ENCODE peak calls at places on chromosomes 13 and 19, in eight cellular contexts. L is WERI-Rb-1; T is dorsolateral prefrontal cortex; D is brain microvascular endothelial cell; O is aorta; K is coronary artery; Y is AG04449; J is CD8-positive, alpha-beta memory T cell. U is an unnamed sample.

GRCh38 chr13:51765142-51765515 is 38.8 kb downstream of the DHRS12 start:
- DNase-seq in L (no peak), T (no peak), D (no peak), O (no peak), K (no peak), Y (no peak), J (no peak), U (peak)

GRCh38 chr19:49362926-49363264 is 679 bp upstream of the TEAD2 start:
- DNase-seq in L (no peak), T (no peak), D (peak), O (peak), K (no peak), Y (no peak), J (no peak), U (peak)

GRCh38 chr19:46859637-46860124 is 1.1 kb upstream of the ARHGAP35 start:
- DNase-seq in L (no peak), T (no peak), D (peak), O (no peak), K (no peak), Y (no peak), J (no peak), U (no peak)

GRCh38 chr13:89554801-89555200 is 1792.7 kb upstream of the MIR17HG start:
- DNase-seq in L (no peak), T (no peak), D (no peak), O (no peak), K (no peak), Y (no peak), J (no peak), U (no peak)

GRCh38 chr19:35040826-35041547 is 534 bp upstream of the HPN start:
- DNase-seq in L (peak), T (peak), D (no peak), O (peak), K (no peak), Y (no peak), J (no peak), U (no peak)

GRCh38 chr13:99916366-99917103 is 55.0 kb downstream of the ZIC5 start:
- DNase-seq in L (peak), T (no peak), D (peak), O (no peak), K (no peak), Y (peak), J (no peak), U (peak)

GRCh38 chr13:20814224-20814910 is 40.6 kb upstream of the EEF1AKMT1 start:
- DNase-seq in L (peak), T (no peak), D (peak), O (peak), K (peak), Y (peak), J (no peak), U (peak)

GRCh38 chr13:42820450-42820849 is 39.1 kb downstream of the FAM216B start:
- DNase-seq in L (no peak), T (no peak), D (no peak), O (no peak), K (no peak), Y (no peak), J (no peak), U (peak)

GRCh38 chr19:42277821-42278809 is 9.1 kb downstream of the CIC start:
- DNase-seq in L (no peak), T (no peak), D (no peak), O (peak), K (peak), Y (no peak), J (no peak), U (peak)

GRCh38 chr13:32632343-32632910 is 46.2 kb downstream of the PDS5B start:
- DNase-seq in L (no peak), T (no peak), D (no peak), O (no peak), K (no peak), Y (no peak), J (no peak), U (no peak)

GRCh38 chr13:39699274-39699673 is 43.8 kb downstream of the COG6 start:
- DNase-seq in L (no peak), T (no peak), D (no peak), O (no peak), K (no peak), Y (no peak), J (no peak), U (peak)

GRCh38 chr13:95341441-95341840 is 40.2 kb upstream of the ABCC4 start:
- DNase-seq in L (no peak), T (no peak), D (no peak), O (no peak), K (no peak), Y (no peak), J (no peak), U (peak)

GRCh38 chr19:34364830-34365462 is at the start of gene GPI:
- DNase-seq in L (peak), T (peak), D (no peak), O (peak), K (no peak), Y (no peak), J (peak), U (peak)

GRCh38 chr19:12847159-12848139 is 9.1 kb downstream of the MAST1 start:
- DNase-seq in L (peak), T (peak), D (peak), O (peak), K (no peak), Y (peak), J (peak), U (peak)

DNA sequence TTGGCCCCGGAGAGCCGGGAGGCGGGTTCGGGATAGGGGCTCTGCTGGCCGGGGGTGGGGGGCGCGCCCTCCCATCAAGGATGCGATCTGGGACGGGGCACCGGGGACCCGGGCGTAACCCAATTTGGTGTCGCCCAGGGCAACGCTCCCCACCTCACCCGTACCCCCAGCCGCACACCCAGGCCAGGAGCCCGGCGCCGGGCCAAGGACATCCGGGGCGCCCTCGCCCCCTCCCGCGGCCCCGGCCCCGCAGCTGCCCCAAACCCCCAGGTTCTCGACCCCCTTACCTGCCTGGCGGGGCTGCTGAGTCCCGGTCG is 525 bp downstream of the SHANK1 start:
- DNase-seq in L (no peak), T (no peak), D (no peak), O (no peak), K (no peak), Y (no peak), J (peak), U (no peak)
- H3K4me3 ChIP-seq in L (peak), T (peak), D (peak), O (no peak), K (peak), Y (peak), J (no peak), U (no peak)

GRCh38 chr19:19147344-19147743 is 9.1 kb upstream of the TMEM161A start:
- DNase-seq in L (no peak), T (no peak), D (no peak), O (no peak), K (no peak), Y (no peak), J (no peak), U (no peak)

GRCh38 chr19:19149402-19149801 is 11.1 kb upstream of the TMEM161A start:
- DNase-seq in L (no peak), T (no peak), D (no peak), O (no peak), K (no peak), Y (no peak), J (no peak), U (peak)

GRCh38 chr19:19145281-19145999 is 7.2 kb upstream of the TMEM161A start:
- DNase-seq in L (no peak), T (no peak), D (no peak), O (no peak), K (no peak), Y (no peak), J (no peak), U (no peak)

GRCh38 chr19:19146865-19147264 is 8.6 kb upstream of the TMEM161A start:
- DNase-seq in L (no peak), T (no peak), D (no peak), O (no peak), K (no peak), Y (no peak), J (no peak), U (no peak)

DNA sequence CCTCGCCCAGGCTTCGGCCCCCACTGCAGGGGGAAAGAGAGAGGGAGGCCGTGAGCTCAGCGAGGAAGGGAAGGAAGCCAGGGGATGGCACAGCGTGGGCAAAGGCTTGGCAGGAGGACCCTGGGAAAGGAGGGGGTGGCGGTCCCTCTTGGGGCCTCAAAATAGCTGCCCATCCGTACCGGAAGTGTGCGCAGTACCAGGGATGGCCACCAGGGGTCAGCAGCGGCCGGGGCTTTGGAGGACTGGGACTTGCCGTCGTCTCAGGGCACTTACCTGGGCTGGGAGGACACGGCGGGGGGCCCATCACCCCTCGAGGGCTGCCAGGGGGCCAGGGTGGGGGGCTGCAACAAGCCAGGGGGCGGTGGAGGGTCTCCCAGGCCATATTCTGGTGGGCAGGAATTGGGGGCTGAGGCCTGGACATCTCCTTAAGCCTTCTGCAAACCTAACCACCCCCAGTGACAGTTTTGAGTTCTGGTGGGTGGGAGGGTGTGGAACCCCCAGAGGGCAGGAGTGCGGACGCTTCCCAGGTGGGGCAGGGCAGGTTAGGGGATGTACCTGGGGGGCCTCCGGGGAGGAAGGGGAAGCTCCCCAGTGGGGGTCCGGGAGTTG is 7.8 kb upstream of the TMEM161A start:
- DNase-seq in L (peak), T (peak), D (peak), O (peak), K (peak), Y (no peak), J (peak), U (peak)
- H3K4me3 ChIP-seq in L (no peak), T (peak), D (peak), O (no peak), K (peak), Y (no peak), J (no peak), U (no peak)

GRCh38 chr19:3132971-3133792 is 2.7 kb upstream of the GNA15 start:
- DNase-seq in L (peak), T (no peak), D (peak), O (peak), K (no peak), Y (no peak), J (peak), U (no peak)
- H3K4me3 ChIP-seq in L (no peak), T (peak), D (no peak), O (no peak), K (no peak), Y (no peak), J (peak), U (no peak)

GRCh38 chr13:35699181-35699580 is 222.7 kb upstream of the MAB21L1 start:
- DNase-seq in L (no peak), T (no peak), D (peak), O (no peak), K (no peak), Y (no peak), J (no peak), U (peak)
- H3K4me3 ChIP-seq in L (no peak), T (no peak), D (no peak), O (no peak), K (no peak), Y (peak), J (no peak), U (peak)